ENCODE peak calls at places on chromosome 16, in four cellular contexts. F is IMR-90, O is neuronal stem cell, J is H1. P is an unnamed sample.

GRCh38 chr16:22189473-22190168 is 16.5 kb upstream of the EEF2K start:
- DNase-seq in F (peak; percentile 16), O (no peak), J (no peak), P (peak; percentile 41)

GRCh38 chr16:79076039-79076767 is 524.3 kb downstream of the MAF start:
- DNase-seq in F (no peak), O (no peak), J (no peak), P (no peak)

GRCh38 chr16:77374384-77374783 is 60.5 kb downstream of the ADAMTS18 start:
- DNase-seq in J (no peak), F (no peak), O (no peak), P (peak; percentile 83)

GRCh38 chr16:46996952-46997458 is 23.5 kb upstream of the DNAJA2 start:
- DNase-seq in F (no peak), J (no peak), O (no peak), P (peak; percentile 3)

GRCh38 chr16:66240996-66241395 is 125.5 kb upstream of the CDH5 start:
- DNase-seq in F (no peak), J (no peak), O (no peak), P (no peak)

GRCh38 chr16:56281256-56281805 is 90.0 kb downstream of the GNAO1 start:
- DNase-seq in J (peak; percentile 91), F (no peak), O (peak; percentile 89), P (no peak)

GRCh38 chr16:83859265-83859664 is 39.6 kb upstream of the MLYCD start:
- DNase-seq in J (no peak), F (no peak), O (no peak), P (no peak)

GRCh38 chr16:90081606-90081970 is 4.5 kb upstream of the PRDM7 start:
- DNase-seq in O (no peak), J (no peak), F (no peak), P (no peak)

GRCh38 chr16:86209202-86209601 is 301.1 kb upstream of the FOXF1 start:
- DNase-seq in F (no peak), O (no peak), J (no peak), P (no peak)

GRCh38 chr16:35011-35775 is 18.2 kb downstream of the POLR3K start:
- DNase-seq in F (no peak), J (no peak), O (no peak), P (peak; percentile 95)

GRCh38 chr16:50602531-50603205 is 54.5 kb downstream of the NKD1 start:
- DNase-seq in O (no peak), F (no peak), J (no peak), P (no peak)

GRCh38 chr16:89026121-89026612 is 49.2 kb upstream of the CBFA2T3 start:
- DNase-seq in F (no peak), J (no peak), O (no peak), P (no peak)

GRCh38 chr16:35750701-35751104 is 2291.3 kb downstream of the TP53TG3F start:
- DNase-seq in O (no peak), F (no peak), J (no peak), P (no peak)

GRCh38 chr16:79169239-79169638 is 431.3 kb downstream of the MAF start:
- DNase-seq in J (peak; percentile 64), F (no peak), O (peak; percentile 21), P (peak; percentile 14)

GRCh38 chr16:75464130-75464918 is at the start of gene TMEM170A:
- DNase-seq in J (peak; percentile 94), F (peak; percentile 98), O (peak; percentile 98), P (peak; percentile 100)

GRCh38 chr16:57255686-57256415 is 10.8 kb downstream of the ARL2BP start:
- DNase-seq in F (no peak), O (no peak), J (no peak), P (no peak)

GRCh38 chr16:74998481-74999207 is at the start of gene ZNRF1:
- DNase-seq in J (peak; percentile 60), O (peak; percentile 87), F (peak; percentile 71), P (peak; percentile 86)

GRCh38 chr16:77877712-77878111 is 89.3 kb downstream of the VAT1L start:
- DNase-seq in F (peak; percentile 97), O (no peak), J (no peak), P (no peak)

GRCh38 chr16:16076400-16076901 is 127.0 kb downstream of the ABCC1 start:
- DNase-seq in J (no peak), O (no peak), F (no peak), P (no peak)

GRCh38 chr16:69017036-69017783 is 88.2 kb upstream of the HAS3 start:
- DNase-seq in O (no peak), F (peak; percentile 85), J (no peak), P (no peak)

GRCh38 chr16:22728167-22728836 is 85.7 kb upstream of the HS3ST2 start:
- DNase-seq in F (no peak), O (no peak), J (no peak), P (no peak)

GRCh38 chr16:67157892-67158635 is 1.6 kb downstream of the TRADD start:
- DNase-seq in J (no peak), F (no peak), O (no peak), P (no peak)

GRCh38 chr16:67825906-67826305 is 16.2 kb upstream of the THAP11 start:
- DNase-seq in O (no peak), F (no peak), J (no peak), P (no peak)

GRCh38 chr16:89444151-89444723 is 46.1 kb downstream of the ANKRD11 start:
- DNase-seq in O (no peak), J (no peak), F (no peak), P (no peak)

GRCh38 chr16:67397812-67398545 is 4.7 kb upstream of the TPPP3 start:
- DNase-seq in O (no peak), J (no peak), F (no peak), P (no peak)

GRCh38 chr16:22001591-22001990 is 675 bp upstream of the PDZD9 start:
- DNase-seq in O (no peak), F (peak; percentile 71), J (no peak), P (no peak)

GRCh38 chr16:80569440-80570105 is 28.8 kb downstream of the DYNLRB2 start:
- DNase-seq in J (no peak), F (peak; percentile 46), O (no peak), P (no peak)

GRCh38 chr16:85902366-85903155 is 3.6 kb downstream of the IRF8 start:
- DNase-seq in J (no peak), F (no peak), O (no peak), P (peak; percentile 73)

GRCh38 chr16:85390511-85391174 is 222.5 kb upstream of the GSE1 start:
- DNase-seq in F (peak; percentile 95), O (no peak), J (no peak), P (peak; percentile 97)

GRCh38 chr16:28326881-28327610 is 34.7 kb downstream of the SBK1 start:
- DNase-seq in F (peak; percentile 34), O (no peak), J (no peak), P (peak; percentile 69)

GRCh38 chr16:4323845-4324478 is 8.1 kb downstream of the GLIS2 start:
- DNase-seq in O (no peak), F (peak; percentile 42), J (no peak), P (no peak)

GRCh38 chr16:86432691-86433090 is 77.6 kb upstream of the FOXF1 start:
- DNase-seq in F (no peak), J (no peak), O (no peak), P (no peak)

GRCh38 chr16:53955221-53955875 is 251.4 kb downstream of the FTO start:
- DNase-seq in F (no peak), O (no peak), J (no peak), P (no peak)

GRCh38 chr16:49857423-49858181 is 1.7 kb upstream of the ZNF423 start:
- DNase-seq in F (peak; percentile 11), J (peak; percentile 65), O (peak; percentile 66), P (peak; percentile 75)

GRCh38 chr16:87848676-87849345 is 20.5 kb downstream of the SLC7A5 start:
- DNase-seq in J (no peak), F (no peak), O (no peak), P (no peak)

GRCh38 chr16:87851141-87851587 is 18.1 kb downstream of the SLC7A5 start:
- DNase-seq in J (no peak), F (no peak), O (no peak), P (peak; percentile 80)

GRCh38 chr16:87851601-87852000 is 17.7 kb downstream of the SLC7A5 start:
- DNase-seq in F (no peak), O (no peak), J (no peak), P (peak; percentile 62)

GRCh38 chr16:87849419-87850008 is 19.8 kb downstream of the SLC7A5 start:
- DNase-seq in F (no peak), J (no peak), O (no peak), P (no peak)

GRCh38 chr16:87850009-87851006 is 19.0 kb downstream of the SLC7A5 start:
- DNase-seq in F (peak; percentile 31), O (peak; percentile 65), J (no peak), P (peak; percentile 48)
- H4K91ac ChIP-seq in F (peak overlapping the region; percentile 10), O (no peak overlapping the region), J (peak overlapping the region; percentile 97), P (peak overlapping the region; percentile 41)

DNA sequence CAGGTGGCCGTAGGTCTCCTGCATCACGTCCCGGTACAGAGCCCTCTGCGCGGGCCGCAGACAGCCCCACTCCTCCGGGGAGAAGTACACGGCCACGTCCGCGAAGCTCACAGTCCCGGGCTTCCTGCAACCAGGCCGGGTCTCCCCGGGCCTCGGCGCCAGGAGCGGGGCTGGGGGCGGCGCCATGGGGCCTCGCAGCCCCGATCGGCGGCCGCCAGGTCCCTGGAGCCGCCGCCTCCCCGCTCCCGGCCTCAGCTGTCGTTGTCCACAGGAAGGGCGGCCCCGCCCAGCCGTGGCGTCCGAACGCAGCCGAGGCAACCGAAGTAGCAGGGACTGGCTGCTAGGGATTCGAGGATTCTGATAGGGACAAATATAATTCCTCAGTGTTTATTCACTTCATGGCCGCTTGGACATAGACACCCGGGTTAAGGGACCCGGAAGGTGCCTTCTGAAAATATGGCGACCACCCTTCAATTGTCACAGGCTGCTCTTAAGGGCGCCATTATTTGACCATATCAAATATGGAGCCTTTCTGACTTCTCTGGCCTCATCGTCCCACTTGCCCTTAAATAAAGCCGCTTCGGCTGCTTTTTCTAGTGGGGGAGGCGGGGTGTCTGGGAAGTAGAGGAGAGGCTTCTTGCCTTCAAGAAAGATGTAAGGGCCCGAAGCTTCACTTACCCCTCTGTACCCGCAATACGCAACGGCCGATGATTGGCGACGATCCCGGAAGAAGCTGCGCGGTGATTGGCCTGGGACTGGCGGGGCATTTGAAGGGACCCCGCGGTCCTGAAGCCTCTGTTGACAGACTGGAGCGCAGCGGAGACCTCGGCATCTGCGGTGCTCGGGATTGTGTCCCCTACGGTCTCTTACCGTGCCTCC is at the start of gene ZNF688:
- DNase-seq in J (peak; percentile 91), O (peak; percentile 92), F (peak; percentile 96), P (peak; percentile 94)
- H3K23ac ChIP-seq in J (no peak within 1 kb of the TSS), O (peak within 1 kb of the TSS; percentile 89), F (peak within 1 kb of the TSS; percentile 81), P (no peak within 1 kb of the TSS)

DNA sequence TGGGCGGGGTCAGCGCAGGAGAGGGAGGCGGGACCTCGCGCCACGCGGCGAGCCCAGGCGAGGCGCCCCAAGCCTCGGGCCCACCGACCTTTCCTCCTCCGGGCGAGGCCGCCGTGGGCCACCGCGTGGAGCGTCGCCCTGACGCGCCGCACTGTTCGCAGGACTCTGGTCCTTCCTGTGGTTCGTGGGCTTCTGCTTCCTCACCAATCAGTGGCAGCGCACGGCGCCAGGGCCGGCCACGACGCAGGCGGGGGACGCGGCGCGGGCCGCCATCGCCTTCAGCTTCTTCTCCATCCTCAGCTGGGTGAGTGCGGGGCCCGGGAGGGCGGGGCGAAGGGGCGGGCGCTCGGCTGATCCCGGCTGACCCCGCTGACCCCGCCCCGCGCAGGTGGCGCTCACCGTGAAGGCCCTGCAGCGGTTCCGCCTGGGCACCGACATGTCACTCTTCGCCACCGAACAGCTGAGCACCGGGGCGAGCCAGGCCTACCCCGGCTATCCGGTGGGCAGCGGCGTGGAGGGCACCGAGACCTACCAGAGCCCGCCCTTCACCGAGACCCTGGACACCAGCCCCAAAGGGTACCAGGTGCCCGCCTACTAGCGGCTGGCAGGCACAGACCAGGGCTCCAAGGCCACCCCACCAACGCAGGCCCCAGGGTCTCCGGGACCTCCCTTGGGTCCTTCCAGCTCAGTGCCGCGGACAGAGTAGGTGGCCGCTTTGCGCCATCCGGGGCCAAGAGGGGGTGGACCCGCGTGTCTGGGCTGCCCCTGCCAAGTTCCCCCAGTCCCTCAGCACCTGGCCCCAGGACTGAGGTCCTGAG is 2.9 kb downstream of the SYNGR3 start:
- DNase-seq in J (no peak), F (no peak), O (no peak), P (no peak)
- H3K4me3 ChIP-seq in J (peak overlapping the region; percentile 47), F (peak overlapping the region; percentile 31), O (peak overlapping the region; percentile 76), P (peak overlapping the region; percentile 32)

GRCh38 chr16:59459811-59460210 is 725.7 kb upstream of the GOT2 start:
- DNase-seq in F (peak; percentile 68), J (no peak), O (no peak), P (no peak)
- H4K91ac ChIP-seq in F (no peak overlapping the region), J (no peak overlapping the region), O (no peak overlapping the region), P (no peak overlapping the region)

P was measured in trophoblast cell.